ENCODE peak calls at places on chromosomes 16 and 17, in five cellular contexts. One of them, this sample, is unnamed.

GRCh38 chr17:18968945-18969887 is 17.3 kb downstream of the SLC5A10 start:
- DNase-seq in bronchial epithelial cell: peak; percentile 68
- DNase-seq in adrenal gland: peak; percentile 49
- DNase-seq in astrocyte of the spinal cord: peak; percentile 12
- DNase-seq in AG10803: no peak
- DNase-seq in this sample: peak; percentile 86

GRCh38 chr16:74623214-74623842 is 16.4 kb upstream of the GLG1 start:
- DNase-seq in bronchial epithelial cell: peak; percentile 60
- DNase-seq in astrocyte of the spinal cord: peak; percentile 67
- DNase-seq in adrenal gland: no peak
- DNase-seq in AG10803: peak; percentile 62
- DNase-seq in this sample: peak; percentile 59

GRCh38 chr16:85369741-85370528 is 243.2 kb upstream of the GSE1 start:
- DNase-seq in AG10803: peak; percentile 29
- DNase-seq in adrenal gland: peak; percentile 68
- DNase-seq in bronchial epithelial cell: peak; percentile 37
- DNase-seq in astrocyte of the spinal cord: no peak
- DNase-seq in this sample: peak; percentile 48

GRCh38 chr17:3005696-3006095 is 57.7 kb downstream of the OR1D5 start:
- DNase-seq in adrenal gland: no peak
- DNase-seq in bronchial epithelial cell: no peak
- DNase-seq in AG10803: no peak
- DNase-seq in astrocyte of the spinal cord: no peak
- DNase-seq in this sample: no peak

GRCh38 chr17:80192268-80192667 is 22.4 kb downstream of the CARD14 start:
- DNase-seq in adrenal gland: no peak
- DNase-seq in AG10803: peak; percentile 16
- DNase-seq in astrocyte of the spinal cord: no peak
- DNase-seq in bronchial epithelial cell: peak; percentile 14
- DNase-seq in this sample: no peak

GRCh38 chr16:88430524-88431446 is 22.3 kb upstream of the ZFPM1 start:
- DNase-seq in adrenal gland: no peak
- DNase-seq in astrocyte of the spinal cord: peak; percentile 29
- DNase-seq in bronchial epithelial cell: no peak
- DNase-seq in AG10803: no peak
- DNase-seq in this sample: no peak

GRCh38 chr16:24701521-24701951 is 27.9 kb upstream of the TNRC6A start:
- DNase-seq in adrenal gland: peak; percentile 31
- DNase-seq in bronchial epithelial cell: no peak
- DNase-seq in AG10803: peak; percentile 68
- DNase-seq in astrocyte of the spinal cord: peak; percentile 39
- DNase-seq in this sample: peak; percentile 49

GRCh38 chr17:83173997-83174858 is 94.8 kb downstream of the METRNL start:
- DNase-seq in AG10803: peak; percentile 91
- DNase-seq in bronchial epithelial cell: no peak
- DNase-seq in astrocyte of the spinal cord: no peak
- DNase-seq in adrenal gland: no peak
- DNase-seq in this sample: peak; percentile 19

GRCh38 chr17:17663160-17664072 is 17.8 kb upstream of the RAI1 start:
- DNase-seq in adrenal gland: peak; percentile 71
- DNase-seq in astrocyte of the spinal cord: peak; percentile 95
- DNase-seq in AG10803: peak; percentile 95
- DNase-seq in bronchial epithelial cell: peak; percentile 94
- DNase-seq in this sample: peak; percentile 80

GRCh38 chr17:63480192-63480784 is 3.4 kb downstream of the ACE start:
- DNase-seq in adrenal gland: no peak
- DNase-seq in AG10803: no peak
- DNase-seq in astrocyte of the spinal cord: no peak
- DNase-seq in bronchial epithelial cell: no peak
- DNase-seq in this sample: no peak

GRCh38 chr17:77445908-77446535 is 305.3 kb downstream of the SEC14L1 start:
- DNase-seq in adrenal gland: no peak
- DNase-seq in AG10803: no peak
- DNase-seq in bronchial epithelial cell: no peak
- DNase-seq in astrocyte of the spinal cord: no peak
- DNase-seq in this sample: no peak

GRCh38 chr17:1011760-1012735 is 15.1 kb downstream of the TIMM22 start:
- DNase-seq in AG10803: no peak
- DNase-seq in bronchial epithelial cell: no peak
- DNase-seq in astrocyte of the spinal cord: no peak
- DNase-seq in adrenal gland: no peak
- DNase-seq in this sample: no peak

GRCh38 chr16:50522324-50522723 is 25.9 kb upstream of the NKD1 start:
- DNase-seq in bronchial epithelial cell: no peak
- DNase-seq in AG10803: no peak
- DNase-seq in astrocyte of the spinal cord: no peak
- DNase-seq in adrenal gland: no peak
- DNase-seq in this sample: no peak

GRCh38 chr16:50523710-50524109 is 24.5 kb upstream of the NKD1 start:
- DNase-seq in astrocyte of the spinal cord: no peak
- DNase-seq in bronchial epithelial cell: no peak
- DNase-seq in adrenal gland: no peak
- DNase-seq in AG10803: no peak
- DNase-seq in this sample: no peak

GRCh38 chr16:50520451-50521245 is 27.5 kb upstream of the NKD1 start:
- DNase-seq in adrenal gland: no peak
- DNase-seq in AG10803: no peak
- DNase-seq in bronchial epithelial cell: no peak
- DNase-seq in astrocyte of the spinal cord: no peak
- DNase-seq in this sample: no peak

GRCh38 chr16:50519602-50520001 is 28.6 kb upstream of the NKD1 start:
- DNase-seq in AG10803: no peak
- DNase-seq in astrocyte of the spinal cord: no peak
- DNase-seq in bronchial epithelial cell: no peak
- DNase-seq in adrenal gland: no peak
- DNase-seq in this sample: no peak

DNA sequence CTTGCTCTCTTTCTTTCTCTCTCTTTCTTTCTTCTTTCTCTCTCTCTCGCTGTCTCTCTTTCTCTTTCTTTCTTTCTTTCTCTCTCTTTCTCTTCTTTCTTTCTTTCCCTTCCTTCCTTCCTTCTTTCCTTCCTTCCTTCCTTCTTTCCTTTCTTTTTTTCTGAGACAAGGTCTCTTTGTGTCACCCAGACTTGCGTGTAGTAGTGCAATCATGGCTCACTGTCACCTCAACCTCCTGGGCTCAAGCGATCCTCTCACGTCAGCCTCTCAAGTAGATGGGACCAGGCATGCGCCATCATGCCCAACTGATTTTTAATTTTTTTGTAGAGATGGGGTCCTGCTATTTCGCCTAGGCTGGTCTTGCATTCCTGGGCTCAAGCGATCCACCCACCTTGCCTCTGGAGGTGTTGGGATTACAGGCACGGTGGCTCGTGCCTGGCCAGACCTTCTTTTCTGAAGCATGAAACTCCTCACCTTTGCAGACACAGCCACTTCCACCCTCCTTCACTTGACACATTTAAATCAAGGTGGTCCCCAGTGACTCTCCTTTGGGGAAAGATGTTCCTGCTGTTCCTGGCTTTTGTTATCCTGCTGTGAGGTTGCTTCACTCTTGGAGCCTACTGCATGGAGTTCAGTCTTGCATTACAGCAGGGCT is 26.8 kb upstream of the NKD1 start:
- DNase-seq in bronchial epithelial cell: no peak
- DNase-seq in AG10803: no peak
- DNase-seq in astrocyte of the spinal cord: no peak
- DNase-seq in adrenal gland: no peak
- DNase-seq in this sample: no peak
- H3K4me3 ChIP-seq in bronchial epithelial cell: no peak overlapping the region
- H3K4me3 ChIP-seq in AG10803: no peak overlapping the region
- H3K4me3 ChIP-seq in astrocyte of the spinal cord: no peak overlapping the region
- H3K4me3 ChIP-seq in adrenal gland: no peak overlapping the region
- H3K4me3 ChIP-seq in this sample: no peak overlapping the region

DNA sequence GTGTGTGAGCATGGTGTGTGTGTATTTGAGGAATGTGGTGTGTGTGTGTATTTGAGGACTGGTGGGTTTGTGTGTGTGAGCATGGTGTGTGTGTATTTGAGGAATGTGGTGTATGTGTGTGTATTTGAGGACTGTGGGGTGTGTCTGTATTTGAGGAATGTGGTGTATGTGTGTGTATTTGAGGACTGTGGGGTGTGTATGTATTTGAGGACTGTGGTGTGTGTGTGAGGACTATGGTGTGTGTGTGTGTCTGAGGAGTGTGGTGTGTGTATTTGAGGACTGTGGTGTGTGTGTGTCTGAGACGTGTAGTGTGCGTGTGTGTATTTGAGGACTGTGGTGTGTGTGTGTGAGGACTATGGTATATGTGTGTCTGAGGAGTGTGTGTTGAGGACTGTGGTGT is 18.0 kb upstream of the CACNG1 start:
- DNase-seq in bronchial epithelial cell: no peak
- DNase-seq in AG10803: peak; percentile 16
- DNase-seq in astrocyte of the spinal cord: no peak
- DNase-seq in adrenal gland: no peak
- DNase-seq in this sample: no peak
- TF ChIP-seq CTCF in bronchial epithelial cell: no peak
- TF ChIP-seq CTCF in AG10803: no peak
- TF ChIP-seq CTCF in astrocyte of the spinal cord: no peak
- TF ChIP-seq CTCF in adrenal gland: no peak
- TF ChIP-seq CTCF in this sample: no peak

GRCh38 chr17:64774888-64775600 is 112.9 kb upstream of the SMURF2 start:
- DNase-seq in adrenal gland: no peak
- DNase-seq in AG10803: no peak
- DNase-seq in bronchial epithelial cell: no peak
- DNase-seq in astrocyte of the spinal cord: no peak
- DNase-seq in this sample: no peak

GRCh38 chr17:64773836-64774761 is 112.0 kb upstream of the SMURF2 start:
- DNase-seq in adrenal gland: no peak
- DNase-seq in AG10803: peak; percentile 50
- DNase-seq in astrocyte of the spinal cord: peak; percentile 51
- DNase-seq in bronchial epithelial cell: peak; percentile 62
- DNase-seq in this sample: peak; percentile 96

GRCh38 chr17:64771980-64772844 is 110.1 kb upstream of the SMURF2 start:
- DNase-seq in AG10803: no peak
- DNase-seq in adrenal gland: no peak
- DNase-seq in astrocyte of the spinal cord: no peak
- DNase-seq in bronchial epithelial cell: no peak
- DNase-seq in this sample: peak; percentile 26

GRCh38 chr17:64772845-64773299 is 110.8 kb upstream of the SMURF2 start:
- DNase-seq in AG10803: no peak
- DNase-seq in bronchial epithelial cell: no peak
- DNase-seq in adrenal gland: no peak
- DNase-seq in astrocyte of the spinal cord: no peak
- DNase-seq in this sample: no peak

DNA sequence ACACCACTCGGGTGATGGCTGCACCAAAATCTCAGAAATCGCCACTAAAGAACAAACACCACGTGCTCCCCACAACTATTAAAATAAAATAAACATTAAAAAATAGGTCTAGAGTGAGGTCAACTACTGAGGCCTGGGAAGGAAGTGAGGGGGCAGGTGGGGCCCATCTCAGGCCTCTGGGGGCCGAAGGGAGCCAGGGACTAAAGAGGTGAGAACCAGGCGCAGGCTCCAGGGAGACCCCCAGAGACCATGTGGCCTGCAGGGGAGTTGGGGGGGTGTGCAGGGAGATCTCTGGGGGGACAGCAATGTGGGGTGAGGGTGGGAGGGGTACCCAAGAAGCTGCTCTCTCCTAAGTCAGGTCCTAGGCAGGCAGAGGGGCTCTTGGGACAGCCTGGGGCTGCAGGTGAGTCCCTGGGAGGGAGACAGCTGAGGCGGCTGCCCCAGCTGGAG is 111.3 kb upstream of the SMURF2 start:
- DNase-seq in astrocyte of the spinal cord: no peak
- DNase-seq in AG10803: no peak
- DNase-seq in adrenal gland: no peak
- DNase-seq in bronchial epithelial cell: no peak
- DNase-seq in this sample: no peak
- H3K4me3 ChIP-seq in astrocyte of the spinal cord: no peak overlapping the region
- H3K4me3 ChIP-seq in AG10803: no peak overlapping the region
- H3K4me3 ChIP-seq in adrenal gland: no peak overlapping the region
- H3K4me3 ChIP-seq in bronchial epithelial cell: no peak overlapping the region
- H3K4me3 ChIP-seq in this sample: peak overlapping the region; percentile 74

DNA sequence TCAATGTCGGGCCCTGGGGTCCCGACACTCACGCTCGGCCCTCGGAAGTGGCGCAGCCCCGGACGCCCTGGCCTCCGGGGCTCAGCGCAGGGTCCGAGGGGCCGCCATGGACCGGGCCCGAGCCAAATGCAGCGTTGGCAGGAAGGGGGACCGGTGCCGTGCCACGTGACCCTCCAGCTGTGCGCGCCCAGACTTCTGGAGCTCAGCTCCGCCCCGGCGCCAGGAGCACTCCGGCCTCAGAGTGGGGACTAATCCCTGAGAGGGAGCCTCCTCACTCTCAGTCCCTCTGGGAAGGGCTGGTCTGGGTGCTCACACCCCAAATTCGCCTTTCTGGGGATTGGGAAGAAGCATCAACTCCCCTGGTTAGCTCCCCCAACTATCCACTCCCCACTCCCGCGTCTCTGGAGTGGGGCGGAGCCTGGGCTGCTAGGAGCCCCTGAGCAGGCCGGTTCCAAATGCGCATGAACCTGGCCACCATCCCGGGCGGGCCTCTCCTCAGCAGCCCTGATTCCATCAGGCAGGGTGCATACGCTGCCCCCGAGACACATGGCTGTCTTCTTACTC is at the start of gene B3GNT9:
- DNase-seq in bronchial epithelial cell: peak; percentile 38
- DNase-seq in AG10803: peak; percentile 74
- DNase-seq in astrocyte of the spinal cord: peak; percentile 68
- DNase-seq in adrenal gland: peak; percentile 73
- DNase-seq in this sample: no peak
- TF ChIP-seq CTCF in bronchial epithelial cell: no peak
- TF ChIP-seq CTCF in AG10803: no peak
- TF ChIP-seq CTCF in astrocyte of the spinal cord: no peak
- TF ChIP-seq CTCF in adrenal gland: no peak
- TF ChIP-seq CTCF in this sample: no peak

GRCh38 chr17:28720247-28720996 is 637 bp downstream of the RPL23A start:
- DNase-seq in AG10803: no peak
- DNase-seq in bronchial epithelial cell: no peak
- DNase-seq in astrocyte of the spinal cord: no peak
- DNase-seq in adrenal gland: no peak
- DNase-seq in this sample: no peak

GRCh38 chr17:28723159-28723835 is 2.7 kb downstream of the TLCD1 start:
- DNase-seq in adrenal gland: no peak
- DNase-seq in bronchial epithelial cell: no peak
- DNase-seq in AG10803: no peak
- DNase-seq in astrocyte of the spinal cord: no peak
- DNase-seq in this sample: no peak

GRCh38 chr17:28724500-28725165 is 1.4 kb downstream of the TLCD1 start:
- DNase-seq in adrenal gland: no peak
- DNase-seq in astrocyte of the spinal cord: peak; percentile 16
- DNase-seq in bronchial epithelial cell: no peak
- DNase-seq in AG10803: no peak
- DNase-seq in this sample: no peak

GRCh38 chr17:28725166-28725659 is 820 bp downstream of the TLCD1 start:
- DNase-seq in astrocyte of the spinal cord: peak; percentile 57
- DNase-seq in AG10803: peak; percentile 54
- DNase-seq in adrenal gland: no peak
- DNase-seq in bronchial epithelial cell: peak; percentile 54
- DNase-seq in this sample: peak; percentile 30

GRCh38 chr17:28722413-28723158 is 2.8 kb downstream of the RPL23A start:
- DNase-seq in astrocyte of the spinal cord: no peak
- DNase-seq in AG10803: no peak
- DNase-seq in adrenal gland: no peak
- DNase-seq in bronchial epithelial cell: no peak
- DNase-seq in this sample: no peak
- H3K4me3 ChIP-seq in astrocyte of the spinal cord: no peak overlapping the region
- H3K4me3 ChIP-seq in AG10803: no peak overlapping the region
- H3K4me3 ChIP-seq in adrenal gland: no peak overlapping the region
- H3K4me3 ChIP-seq in bronchial epithelial cell: no peak overlapping the region
- H3K4me3 ChIP-seq in this sample: peak overlapping the region; percentile 93